ENCODE peak calls at places on chromosomes 3 and 15, in six cellular contexts. N is K562, V is SK-N-SH, L is HepG2, O is HCT116, U is GM12878. K is an unnamed sample.

GRCh38 chr15:77650285-77650684 is 17.6 kb upstream of the LINGO1 start:
- DNase-seq in N (peak; percentile 69), L (peak; percentile 29), O (peak; percentile 12), V (peak; percentile 70), U (no peak), K (peak; percentile 85)

GRCh38 chr3:172685331-172686214 is 25.3 kb downstream of the NCEH1 start:
- DNase-seq in V (no peak), O (no peak), L (no peak), N (no peak), U (no peak), K (no peak)

GRCh38 chr15:58329781-58330467 is 101.9 kb upstream of the LIPC start:
- DNase-seq in U (no peak), N (no peak), L (no peak), V (no peak), O (no peak), K (no peak)

GRCh38 chr15:77620960-77621647 is 11.6 kb downstream of the LINGO1 start:
- DNase-seq in N (no peak), U (no peak), L (no peak), V (no peak), O (no peak), K (no peak)

GRCh38 chr3:56787784-56788256 is 13.9 kb downstream of the ARHGEF3 start:
- DNase-seq in O (no peak), U (no peak), N (no peak), L (no peak), V (no peak), K (no peak)

GRCh38 chr3:52683611-52684010 is 2.1 kb downstream of the PBRM1 start:
- DNase-seq in O (no peak), L (no peak), V (no peak), N (no peak), U (no peak), K (no peak)

GRCh38 chr3:458614-459375 is 262.2 kb downstream of the CHL1 start:
- DNase-seq in N (no peak), O (no peak), V (no peak), L (no peak), U (no peak), K (no peak)

GRCh38 chr15:52680041-52680391 is 828 bp upstream of the ATOSA start:
- DNase-seq in U (no peak), O (no peak), L (no peak), V (peak; percentile 20), N (no peak), K (no peak)

GRCh38 chr3:107899996-107900651 is 190.7 kb downstream of the CD47 start:
- DNase-seq in V (no peak), L (no peak), N (no peak), U (no peak), O (no peak), K (no peak)

GRCh38 chr3:49276475-49277356 is at the start of gene C3orf62:
- DNase-seq in N (peak; percentile 25), V (peak; percentile 93), U (peak; percentile 37), L (no peak), O (no peak), K (peak; percentile 34)
- TF ChIP-seq JUND in N (no peak), V (no peak), U (no peak), L (no peak), O (no peak), K (no peak)

GRCh38 chr15:29784413-29784812 is 37.9 kb downstream of the TJP1 start:
- DNase-seq in N (no peak), V (no peak), U (no peak), L (no peak), O (peak; percentile 21), K (no peak)
- TF ChIP-seq MAX in N (no peak), V (no peak), U (no peak), L (no peak), O (no peak), K (no peak)

GRCh38 chr3:41198950-41199865 is at the start of gene CTNNB1:
- DNase-seq in V (peak; percentile 90), L (peak; percentile 71), U (peak; percentile 50), O (peak; percentile 83), N (peak; percentile 84), K (peak; percentile 93)

GRCh38 chr3:41196499-41197410 is 2.5 kb upstream of the CTNNB1 start:
- DNase-seq in U (no peak), L (no peak), V (no peak), N (no peak), O (no peak), K (no peak)

GRCh38 chr3:41199866-41200668 is 762 bp downstream of the CTNNB1 start:
- DNase-seq in O (no peak), U (no peak), N (peak; percentile 78), V (peak; percentile 85), L (no peak), K (no peak)

GRCh38 chr3:41198046-41198445 is 1.3 kb upstream of the CTNNB1 start:
- DNase-seq in V (no peak), N (no peak), U (no peak), L (no peak), O (no peak), K (no peak)

DNA sequence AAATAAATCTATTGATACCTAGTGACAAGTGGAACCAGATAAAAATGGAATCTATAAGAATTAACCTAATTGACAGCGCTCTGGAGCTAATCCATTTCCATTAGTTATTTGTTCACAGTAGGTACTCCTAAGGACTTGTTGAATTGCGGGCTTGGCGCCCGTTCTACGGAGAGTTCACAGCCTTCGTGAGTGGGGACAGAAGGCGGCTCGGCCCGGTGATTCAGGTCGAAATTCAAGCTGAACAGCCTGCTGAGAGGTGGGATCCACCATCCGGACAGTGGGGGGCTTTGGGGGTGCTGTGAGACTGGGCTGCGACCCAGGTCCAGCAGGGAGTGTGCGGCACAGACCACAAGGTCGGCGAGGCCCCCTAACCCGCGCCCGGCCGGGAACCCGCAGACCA is 779 bp upstream of the CTNNB1 start:
- DNase-seq in O (no peak), U (no peak), L (peak; percentile 20), N (no peak), V (no peak), K (no peak)
- TF ChIP-seq JUND in O (no peak), U (no peak), L (no peak), N (no peak), V (no peak), K (no peak)

DNA sequence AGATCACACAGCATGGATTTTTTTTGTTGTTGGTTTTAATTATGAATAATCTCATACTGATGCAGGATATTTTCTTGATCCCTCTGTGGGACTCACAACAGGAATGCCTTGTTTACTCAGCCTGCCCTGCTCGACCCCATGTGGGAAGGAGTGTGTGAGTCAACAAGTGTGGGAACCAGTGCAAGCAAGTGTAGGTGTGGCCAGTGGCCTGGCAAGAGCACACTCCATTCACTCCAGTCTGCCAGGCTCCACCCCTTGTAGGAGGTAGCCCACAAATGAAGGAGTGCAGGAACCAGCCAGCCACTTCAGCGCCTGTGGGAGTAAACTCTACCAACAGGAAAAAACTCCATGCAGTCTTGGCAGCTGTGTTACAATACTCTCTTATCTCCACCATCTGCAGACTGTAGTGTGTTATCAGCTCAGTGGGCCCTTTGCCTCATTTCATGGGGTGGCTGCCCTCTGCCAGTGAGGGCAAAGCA is 393.6 kb downstream of the OTOL1 start:
- DNase-seq in V (no peak), L (no peak), O (peak; percentile 44), U (no peak), N (no peak), K (no peak)
- TF ChIP-seq MAX in V (no peak), L (no peak), O (no peak), U (no peak), N (no peak), K (no peak)

GRCh38 chr3:29521751-29522150 is 240.9 kb downstream of the RBMS3 start:
- DNase-seq in N (no peak), O (no peak), V (no peak), U (no peak), L (no peak), K (no peak)

GRCh38 chr3:29532473-29532872 is 251.6 kb downstream of the RBMS3 start:
- DNase-seq in U (no peak), V (no peak), N (no peak), O (no peak), L (no peak), K (no peak)

GRCh38 chr3:29525254-29525881 is 244.5 kb downstream of the RBMS3 start:
- DNase-seq in O (no peak), V (no peak), U (no peak), L (peak; percentile 0), N (no peak), K (no peak)

GRCh38 chr3:29531611-29532150 is 250.8 kb downstream of the RBMS3 start:
- DNase-seq in O (no peak), L (no peak), V (no peak), N (no peak), U (no peak), K (no peak)

DNA sequence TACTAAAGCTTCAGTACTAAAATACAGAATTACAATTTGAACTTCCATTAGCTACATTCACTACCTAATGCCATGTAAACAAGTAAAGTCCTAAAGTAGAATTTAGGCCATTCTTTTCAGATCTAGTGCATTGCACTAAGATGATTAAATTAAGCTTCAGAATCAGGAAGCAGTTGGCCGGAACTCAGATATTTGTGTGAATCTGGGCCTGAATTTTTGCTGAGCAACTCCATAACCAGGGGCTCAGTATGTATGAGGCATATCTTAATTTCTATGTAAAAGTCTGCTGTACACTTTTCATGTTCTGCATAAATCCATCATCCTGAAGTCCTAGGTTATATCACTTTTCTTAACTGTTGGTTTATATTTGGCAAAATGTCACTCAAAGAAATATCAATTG is 246.4 kb downstream of the RBMS3 start:
- DNase-seq in V (peak; percentile 32), U (no peak), O (no peak), L (no peak), N (no peak), K (no peak)
- TF ChIP-seq JUND in V (no peak), U (no peak), O (no peak), L (no peak), N (no peak), K (no peak)

GRCh38 chr15:75107905-75108838 is 84.8 kb downstream of the PPCDC start:
- DNase-seq in O (peak; percentile 56), U (peak; percentile 74), N (no peak), V (no peak), L (peak; percentile 27), K (no peak)
- TF ChIP-seq MAX in O (peak; percentile 89), U (no peak), N (no peak), V (no peak), L (no peak), K (no peak)